ENCODE peak calls at places on chromosomes 12 and 14, in nine cellular contexts. J, O, L, K, Y, E, F, A and W are unnamed samples.

GRCh38 chr14:61891810-61892209 is 129.6 kb downstream of the SNAPC1 start:
- DNase-seq in J (no peak), O (no peak), L (no peak), K (no peak), Y (no peak), E (no peak), F (no peak), A (no peak), W (no peak)

GRCh38 chr14:90815817-90816662 is at the start of gene TTC7B:
- DNase-seq in J (no peak), O (no peak), L (peak), K (peak), Y (peak), E (peak), F (no peak), A (no peak), W (no peak)

GRCh38 chr12:96241484-96242256 is 47.5 kb downstream of the ELK3 start:
- DNase-seq in J (peak), O (no peak), L (peak), K (no peak), Y (peak), E (peak), F (peak), A (no peak), W (no peak)

GRCh38 chr14:81162941-81163340 is 57.8 kb downstream of the GTF2A1 start:
- DNase-seq in J (no peak), O (no peak), L (no peak), K (no peak), Y (no peak), E (peak), F (no peak), A (no peak), W (no peak)

GRCh38 chr14:59254146-59254910 is 65.9 kb downstream of the DAAM1 start:
- DNase-seq in J (peak), O (no peak), L (peak), K (peak), Y (peak), E (peak), F (peak), A (no peak), W (peak)

GRCh38 chr12:1869145-1869544 is 48.8 kb downstream of the LRTM2 start:
- DNase-seq in J (no peak), O (no peak), L (no peak), K (no peak), Y (no peak), E (no peak), F (no peak), A (peak), W (no peak)

GRCh38 chr12:109199324-109199723 is 82.9 kb downstream of the ACACB start:
- DNase-seq in J (no peak), O (no peak), L (no peak), K (no peak), Y (no peak), E (no peak), F (no peak), A (no peak), W (no peak)

GRCh38 chr12:79174656-79175055 is 310.1 kb downstream of the SYT1 start:
- DNase-seq in J (no peak), O (peak), L (peak), K (no peak), Y (peak), E (peak), F (peak), A (no peak), W (peak)

GRCh38 chr12:42094277-42094676 is 50.4 kb downstream of the GXYLT1 start:
- DNase-seq in J (no peak), O (no peak), L (peak), K (peak), Y (peak), E (peak), F (peak), A (no peak), W (no peak)

GRCh38 chr14:99321236-99321925 is 49.4 kb upstream of the BCL11B start:
- DNase-seq in J (no peak), O (no peak), L (no peak), K (no peak), Y (no peak), E (no peak), F (no peak), A (no peak), W (no peak)

GRCh38 chr12:95385246-95385645 is 88.7 kb upstream of the METAP2 start:
- DNase-seq in J (peak), O (no peak), L (peak), K (no peak), Y (peak), E (peak), F (peak), A (no peak), W (peak)

GRCh38 chr12:116693259-116694227 is 44.3 kb downstream of the SPRING1 start:
- DNase-seq in J (no peak), O (no peak), L (no peak), K (no peak), Y (no peak), E (no peak), F (no peak), A (no peak), W (no peak)
- TF ChIP-seq CTCF in J (no peak), O (no peak), L (no peak), K (no peak), Y (no peak), E (no peak), F (peak), A (no peak), W (peak)

GRCh38 chr14:68896132-68896531 is 83.0 kb downstream of the ACTN1 start:
- DNase-seq in J (no peak), O (no peak), L (peak), K (no peak), Y (no peak), E (no peak), F (no peak), A (no peak), W (no peak)

GRCh38 chr14:68897559-68898160 is 81.4 kb downstream of the ACTN1 start:
- DNase-seq in J (no peak), O (no peak), L (no peak), K (no peak), Y (no peak), E (no peak), F (no peak), A (no peak), W (no peak)

GRCh38 chr14:68899033-68899603 is 80.0 kb downstream of the ACTN1 start:
- DNase-seq in J (no peak), O (no peak), L (no peak), K (no peak), Y (no peak), E (no peak), F (no peak), A (no peak), W (no peak)

GRCh38 chr14:68895304-68895703 is 83.8 kb downstream of the ACTN1 start:
- DNase-seq in J (no peak), O (no peak), L (no peak), K (no peak), Y (no peak), E (no peak), F (no peak), A (no peak), W (no peak)

DNA sequence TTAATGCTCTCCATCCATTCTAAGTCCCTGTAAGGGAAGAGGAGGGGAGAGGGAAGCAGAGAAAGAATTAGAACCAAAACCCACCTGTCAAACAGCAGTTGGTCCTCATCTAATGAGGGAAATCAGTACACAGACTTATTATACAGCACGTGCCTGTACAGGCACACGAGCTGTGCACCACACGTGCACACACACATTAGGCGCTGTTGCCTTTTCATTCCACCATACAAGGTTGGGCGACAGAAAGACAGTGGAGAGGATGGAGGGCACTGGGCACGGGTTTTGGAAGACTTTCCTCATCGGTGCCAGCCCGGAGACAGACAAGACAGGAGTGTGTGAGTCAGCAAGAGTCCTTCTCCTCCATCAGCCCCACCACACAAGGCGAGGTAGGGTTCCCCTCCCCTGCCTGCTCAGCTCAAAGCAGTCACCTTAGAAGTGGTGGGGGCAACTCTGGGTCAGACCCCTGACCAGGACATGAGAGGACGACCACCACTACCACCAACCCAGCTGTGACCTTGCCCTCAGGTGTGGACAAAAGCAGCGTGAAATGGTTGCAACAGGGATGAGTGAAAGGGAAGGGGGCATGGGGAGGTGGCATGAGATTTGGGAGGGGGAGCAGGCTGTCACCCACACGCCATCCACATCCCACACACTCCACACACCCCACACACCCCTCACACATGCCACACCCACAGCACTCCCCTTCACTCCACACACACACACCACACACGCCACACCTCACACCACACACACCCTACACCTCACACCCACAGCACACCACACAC is 80.7 kb downstream of the ACTN1 start:
- DNase-seq in J (no peak), O (no peak), L (no peak), K (no peak), Y (no peak), E (no peak), F (no peak), A (no peak), W (no peak)
- H3K4me3 ChIP-seq in J (no peak), O (no peak), L (no peak), K (no peak), Y (no peak), E (no peak), F (no peak), A (no peak), W (no peak)

GRCh38 chr12:53510181-53510812 is 3.0 kb upstream of the NPFF start:
- DNase-seq in J (no peak), O (no peak), L (no peak), K (no peak), Y (no peak), E (no peak), F (no peak), A (no peak), W (no peak)

GRCh38 chr12:53505555-53506449 is 1.5 kb downstream of the NPFF start:
- DNase-seq in J (no peak), O (no peak), L (no peak), K (no peak), Y (peak), E (no peak), F (no peak), A (no peak), W (no peak)

GRCh38 chr12:53506881-53507719 is at the start of gene NPFF:
- DNase-seq in J (no peak), O (no peak), L (no peak), K (no peak), Y (no peak), E (no peak), F (no peak), A (no peak), W (no peak)

GRCh38 chr12:53506450-53506785 is 866 bp downstream of the NPFF start:
- DNase-seq in J (no peak), O (no peak), L (no peak), K (no peak), Y (no peak), E (no peak), F (no peak), A (no peak), W (no peak)

GRCh38 chr12:53508534-53509199 is 1.4 kb upstream of the NPFF start:
- DNase-seq in J (peak), O (no peak), L (peak), K (peak), Y (peak), E (peak), F (peak), A (peak), W (no peak)
- TF ChIP-seq CTCF in J (peak), O (peak), L (peak), K (peak), Y (peak), E (peak), F (peak), A (peak), W (peak)

GRCh38 chr12:4272976-4273650 is 449 bp upstream of the CCND2 start:
- DNase-seq in J (no peak), O (no peak), L (no peak), K (no peak), Y (no peak), E (no peak), F (no peak), A (no peak), W (no peak)

GRCh38 chr12:4274960-4275868 is 1.7 kb downstream of the CCND2 start:
- DNase-seq in J (peak), O (no peak), L (peak), K (no peak), Y (no peak), E (peak), F (peak), A (no peak), W (no peak)

GRCh38 chr12:4275869-4276253 is 2.3 kb downstream of the CCND2 start:
- DNase-seq in J (peak), O (no peak), L (no peak), K (no peak), Y (no peak), E (no peak), F (no peak), A (no peak), W (no peak)

GRCh38 chr12:4273651-4274395 is at the start of gene CCND2:
- DNase-seq in J (peak), O (no peak), L (peak), K (no peak), Y (peak), E (peak), F (peak), A (peak), W (no peak)

GRCh38 chr12:4274396-4274959 is 916 bp downstream of the CCND2 start:
- DNase-seq in J (peak), O (no peak), L (no peak), K (no peak), Y (no peak), E (no peak), F (no peak), A (no peak), W (no peak)
- H3K4me3 ChIP-seq in J (peak), O (peak), L (peak), K (no peak), Y (peak), E (peak), F (peak), A (peak), W (peak)

DNA sequence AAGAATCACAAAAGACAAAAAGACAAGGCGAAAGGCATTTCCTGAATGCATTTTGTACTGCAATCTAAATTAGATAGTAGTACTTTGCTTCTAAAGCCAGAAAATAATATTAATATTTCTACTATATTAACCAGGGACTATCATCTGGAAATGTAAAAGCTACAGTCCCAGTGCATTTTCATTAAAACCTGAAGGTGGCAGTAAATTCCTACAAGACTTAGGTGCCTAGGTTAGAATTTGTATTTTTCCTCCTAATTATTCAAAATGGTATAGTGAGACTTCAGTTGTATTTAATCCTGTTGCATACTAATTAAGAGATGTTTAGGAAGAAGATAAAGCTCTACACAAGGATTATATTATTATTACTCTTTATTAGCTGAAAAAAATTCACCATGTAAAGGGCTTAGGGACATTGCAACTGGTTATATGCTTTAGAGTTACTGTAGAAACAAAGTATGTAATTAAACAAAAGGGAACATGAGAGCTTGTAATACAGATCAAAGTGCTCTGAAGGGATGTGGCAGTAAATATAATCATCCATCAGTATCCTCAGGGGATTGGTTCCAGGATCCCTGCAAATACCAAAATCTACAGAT is 53.6 kb downstream of the BRMS1L start:
- DNase-seq in J (no peak), O (no peak), L (peak), K (no peak), Y (no peak), E (peak), F (peak), A (no peak), W (no peak)
- TF ChIP-seq CTCF in J (peak), O (peak), L (peak), K (peak), Y (no peak), E (peak), F (peak), A (no peak), W (peak)

GRCh38 chr14:51319181-51319597 is 79.1 kb downstream of the TMX1 start:
- DNase-seq in J (no peak), O (no peak), L (no peak), K (no peak), Y (peak), E (no peak), F (no peak), A (no peak), W (no peak)

GRCh38 chr14:51317373-51317772 is 77.3 kb downstream of the TMX1 start:
- DNase-seq in J (no peak), O (no peak), L (peak), K (no peak), Y (peak), E (peak), F (no peak), A (no peak), W (no peak)

GRCh38 chr14:51323492-51323891 is 83.4 kb downstream of the TMX1 start:
- DNase-seq in J (no peak), O (no peak), L (no peak), K (no peak), Y (no peak), E (no peak), F (no peak), A (no peak), W (no peak)

GRCh38 chr14:51318777-51319176 is 78.7 kb downstream of the TMX1 start:
- DNase-seq in J (no peak), O (no peak), L (no peak), K (no peak), Y (peak), E (no peak), F (no peak), A (no peak), W (no peak)

GRCh38 chr14:51321036-51321435 is 81.0 kb downstream of the TMX1 start:
- DNase-seq in J (no peak), O (no peak), L (peak), K (no peak), Y (peak), E (no peak), F (no peak), A (no peak), W (no peak)
- H3K4me3 ChIP-seq in J (no peak), O (no peak), L (no peak), K (no peak), Y (no peak), E (no peak), F (no peak), A (no peak), W (no peak)

GRCh38 chr12:49232940-49233841 is 31.7 kb upstream of the TUBA1C start:
- DNase-seq in J (peak), O (no peak), L (peak), K (peak), Y (peak), E (peak), F (peak), A (no peak), W (no peak)
- TF ChIP-seq CTCF in J (peak), O (no peak), L (peak), K (peak), Y (no peak), E (peak), F (peak), A (no peak), W (peak)

DNA sequence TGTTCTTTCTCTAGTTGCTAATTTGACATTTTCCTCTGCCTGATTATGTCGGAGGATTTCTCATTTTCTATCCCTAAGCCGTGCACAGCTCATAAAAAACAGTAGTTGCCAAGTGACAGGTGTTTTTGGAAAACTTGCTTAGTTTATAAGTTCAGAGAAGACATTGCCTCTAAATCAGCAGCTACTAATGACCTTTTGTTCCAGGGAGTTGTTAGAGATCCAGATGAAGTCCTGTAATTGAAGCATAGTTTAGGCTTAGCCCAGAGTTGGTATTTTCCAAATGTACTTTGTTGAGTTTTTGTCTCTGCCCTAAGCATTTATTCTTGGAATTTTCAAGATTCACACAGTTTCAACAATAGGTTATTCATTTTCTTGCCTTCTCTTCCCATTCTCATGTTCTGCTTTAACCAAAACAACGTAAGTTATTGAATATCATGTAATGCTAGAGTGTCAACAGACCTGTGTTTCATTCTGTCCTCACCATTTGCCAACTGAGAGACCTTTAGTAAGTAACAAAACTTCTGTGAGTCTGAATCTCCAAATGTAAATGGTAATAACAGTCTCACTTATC is 110.0 kb upstream of the SLCO1C1 start:
- DNase-seq in J (no peak), O (no peak), L (no peak), K (no peak), Y (no peak), E (no peak), F (no peak), A (no peak), W (no peak)
- H3K4me3 ChIP-seq in J (no peak), O (no peak), L (no peak), K (no peak), Y (no peak), E (no peak), F (no peak), A (no peak), W (no peak)